ENCODE peak calls at places on chromosomes 4 and X, in five cellular contexts. One of them, this sample, is unnamed. For H3K4me1, the result is how much of the 10 kb centered on the place peaks cover.

GRCh38 chr4:182600836-182601235 is 316.4 kb downstream of the DCTD start:
- DNase-seq in left lung: no peak
- DNase-seq in thyroid gland: no peak
- DNase-seq in hepatocyte: no peak
- DNase-seq in PC-3: no peak
- DNase-seq in this sample: no peak

GRCh38 chr4:99033956-99034355 is 38.4 kb downstream of the METAP1 start:
- DNase-seq in PC-3: no peak
- DNase-seq in left lung: no peak
- DNase-seq in hepatocyte: no peak
- DNase-seq in thyroid gland: no peak
- DNase-seq in this sample: no peak

GRCh38 chr4:35771571-35771970 is 472.7 kb downstream of the ARAP2 start:
- DNase-seq in thyroid gland: no peak
- DNase-seq in hepatocyte: no peak
- DNase-seq in PC-3: no peak
- DNase-seq in left lung: no peak
- DNase-seq in this sample: no peak

GRCh38 chr4:70603856-70604255 is 11.8 kb downstream of the AMBN start:
- DNase-seq in PC-3: no peak
- DNase-seq in left lung: no peak
- DNase-seq in hepatocyte: no peak
- DNase-seq in thyroid gland: no peak
- DNase-seq in this sample: no peak

GRCh38 chrX:112067601-112068000 is 15.0 kb downstream of the TRPC5 start:
- DNase-seq in PC-3: no peak
- DNase-seq in thyroid gland: peak
- DNase-seq in hepatocyte: no peak
- DNase-seq in left lung: no peak
- DNase-seq in this sample: no peak

GRCh38 chr4:111556141-111556781 is 589.0 kb upstream of the FAM241A start:
- DNase-seq in left lung: no peak
- DNase-seq in hepatocyte: no peak
- DNase-seq in PC-3: no peak
- DNase-seq in thyroid gland: no peak
- DNase-seq in this sample: no peak

GRCh38 chr4:183384983-183385382 is 59.5 kb upstream of the CDKN2AIP start:
- DNase-seq in thyroid gland: no peak
- DNase-seq in hepatocyte: no peak
- DNase-seq in left lung: no peak
- DNase-seq in PC-3: no peak
- DNase-seq in this sample: no peak

GRCh38 chr4:76620723-76621463 is 185.9 kb downstream of the SHROOM3 start:
- DNase-seq in hepatocyte: peak
- DNase-seq in thyroid gland: no peak
- DNase-seq in PC-3: no peak
- DNase-seq in left lung: no peak
- DNase-seq in this sample: no peak

GRCh38 chrX:10103023-10103422 is 53.8 kb upstream of the CLCN4 start:
- DNase-seq in PC-3: no peak
- DNase-seq in left lung: no peak
- DNase-seq in thyroid gland: peak
- DNase-seq in hepatocyte: no peak
- DNase-seq in this sample: no peak

GRCh38 chr4:6272863-6273660 is 3.4 kb downstream of the WFS1 start:
- DNase-seq in thyroid gland: peak
- DNase-seq in hepatocyte: peak
- DNase-seq in PC-3: peak
- DNase-seq in left lung: peak
- DNase-seq in this sample: peak

GRCh38 chrX:67574696-67575095 is 30.9 kb downstream of the AR start:
- DNase-seq in left lung: no peak
- DNase-seq in thyroid gland: no peak
- DNase-seq in PC-3: no peak
- DNase-seq in hepatocyte: no peak
- DNase-seq in this sample: no peak

GRCh38 chrX:106039920-106040319 is 1.4 kb upstream of the SERPINA7 start:
- DNase-seq in left lung: no peak
- DNase-seq in hepatocyte: peak
- DNase-seq in thyroid gland: no peak
- DNase-seq in PC-3: peak
- DNase-seq in this sample: no peak

GRCh38 chr4:101114936-101115372 is 232.4 kb downstream of the PPP3CA start:
- DNase-seq in PC-3: peak
- DNase-seq in left lung: no peak
- DNase-seq in thyroid gland: no peak
- DNase-seq in hepatocyte: peak
- DNase-seq in this sample: no peak

GRCh38 chr4:182143822-182144620 is 99.2 kb upstream of the TENM3 start:
- DNase-seq in left lung: peak
- DNase-seq in thyroid gland: peak
- DNase-seq in hepatocyte: peak
- DNase-seq in PC-3: peak
- DNase-seq in this sample: no peak

GRCh38 chr4:17535906-17536305 is 20.9 kb downstream of the CLRN2 start:
- DNase-seq in PC-3: no peak
- DNase-seq in hepatocyte: no peak
- DNase-seq in thyroid gland: no peak
- DNase-seq in left lung: no peak
- DNase-seq in this sample: no peak

GRCh38 chrX:107825698-107826285 is at the start of gene MID2:
- DNase-seq in left lung: peak
- DNase-seq in thyroid gland: peak
- DNase-seq in hepatocyte: peak
- DNase-seq in PC-3: peak
- DNase-seq in this sample: peak

GRCh38 chr4:45033676-45034410 is 307.5 kb upstream of the GNPDA2 start:
- DNase-seq in left lung: no peak
- DNase-seq in PC-3: no peak
- DNase-seq in hepatocyte: no peak
- DNase-seq in thyroid gland: no peak
- DNase-seq in this sample: peak

GRCh38 chrX:43640481-43640880 is 15.6 kb upstream of the MAOA start:
- DNase-seq in PC-3: no peak
- DNase-seq in left lung: no peak
- DNase-seq in thyroid gland: no peak
- DNase-seq in hepatocyte: no peak
- DNase-seq in this sample: no peak

GRCh38 chr4:9918475-9918874 is 102.8 kb downstream of the SLC2A9 start:
- DNase-seq in thyroid gland: no peak
- DNase-seq in hepatocyte: no peak
- DNase-seq in PC-3: no peak
- DNase-seq in left lung: no peak
- DNase-seq in this sample: no peak

GRCh38 chrX:41184312-41184711 is 99.1 kb downstream of the USP9X start:
- DNase-seq in left lung: no peak
- DNase-seq in hepatocyte: no peak
- DNase-seq in PC-3: no peak
- DNase-seq in thyroid gland: no peak
- DNase-seq in this sample: no peak

GRCh38 chr4:162803378-162803777 is 363.3 kb downstream of the NAF1 start:
- DNase-seq in hepatocyte: no peak
- DNase-seq in thyroid gland: no peak
- DNase-seq in left lung: no peak
- DNase-seq in PC-3: no peak
- DNase-seq in this sample: no peak

GRCh38 chrX:132187451-132187850 is 31.8 kb downstream of the RAP2C start:
- DNase-seq in left lung: no peak
- DNase-seq in hepatocyte: no peak
- DNase-seq in PC-3: no peak
- DNase-seq in thyroid gland: no peak
- DNase-seq in this sample: no peak

GRCh38 chr4:104979083-104979760 is 167.5 kb upstream of the TET2 start:
- DNase-seq in PC-3: no peak
- DNase-seq in hepatocyte: no peak
- DNase-seq in thyroid gland: no peak
- DNase-seq in left lung: no peak
- DNase-seq in this sample: no peak

GRCh38 chr4:104064650-104065577 is 345.1 kb upstream of the TACR3 start:
- DNase-seq in hepatocyte: peak
- DNase-seq in left lung: no peak
- DNase-seq in PC-3: peak
- DNase-seq in thyroid gland: peak
- DNase-seq in this sample: peak

GRCh38 chrX:135396566-135396965 is 25.2 kb upstream of the SMIM10L2A start:
- DNase-seq in thyroid gland: no peak
- DNase-seq in left lung: no peak
- DNase-seq in PC-3: no peak
- DNase-seq in hepatocyte: no peak
- DNase-seq in this sample: no peak

GRCh38 chr4:139814285-139815015 is 148.8 kb downstream of the MGST2 start:
- DNase-seq in PC-3: no peak
- DNase-seq in left lung: no peak
- DNase-seq in hepatocyte: no peak
- DNase-seq in thyroid gland: no peak
- DNase-seq in this sample: peak

GRCh38 chrX:49846545-49846944 is 17.4 kb downstream of the PAGE4 start:
- DNase-seq in PC-3: no peak
- DNase-seq in hepatocyte: no peak
- DNase-seq in left lung: no peak
- DNase-seq in thyroid gland: no peak
- DNase-seq in this sample: no peak

GRCh38 chr4:1852904-1853623 is 2.9 kb downstream of the LETM1 start:
- DNase-seq in left lung: peak
- DNase-seq in PC-3: no peak
- DNase-seq in hepatocyte: no peak
- DNase-seq in thyroid gland: no peak
- DNase-seq in this sample: no peak
- H3K27ac ChIP-seq in left lung: no peak
- H3K27ac ChIP-seq in PC-3: no peak
- H3K27ac ChIP-seq in hepatocyte: no peak
- H3K27ac ChIP-seq in thyroid gland: no peak
- H3K27ac ChIP-seq in this sample: no peak

DNA sequence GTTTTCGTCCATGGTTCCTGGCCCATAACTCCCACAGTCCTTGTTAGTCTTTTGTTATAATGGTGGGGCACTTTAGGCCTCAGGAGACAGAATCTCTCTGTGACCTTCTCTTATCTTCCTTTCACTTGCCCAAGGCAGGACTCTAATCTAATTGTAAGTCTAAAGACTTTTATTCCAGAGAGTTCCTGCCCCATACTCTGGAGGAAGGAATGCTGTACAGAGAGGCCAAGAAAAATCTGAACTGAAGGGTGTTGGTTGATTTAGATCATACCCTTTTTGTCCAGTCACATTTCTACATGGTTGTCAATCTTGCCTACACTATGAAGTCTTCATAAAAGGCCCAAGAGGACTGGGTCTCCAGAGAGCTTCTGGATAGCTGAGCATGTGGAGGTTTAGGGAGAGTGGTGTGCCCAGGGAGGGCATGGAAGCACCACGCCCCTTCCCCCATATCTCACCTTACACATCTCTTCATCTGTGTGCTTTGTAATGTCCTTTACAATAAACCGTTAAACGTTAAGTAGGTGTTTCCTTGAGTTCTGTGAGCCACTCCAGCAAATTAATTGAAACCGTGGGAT is 84.5 kb downstream of the AFF1 start:
- DNase-seq in hepatocyte: no peak
- DNase-seq in PC-3: no peak
- DNase-seq in thyroid gland: no peak
- DNase-seq in left lung: no peak
- DNase-seq in this sample: no peak
- H3K4me1 ChIP-seq in hepatocyte: under half
- H3K4me1 ChIP-seq in PC-3: under half
- H3K4me1 ChIP-seq in thyroid gland: half or more
- H3K4me1 ChIP-seq in left lung: under half
- H3K4me1 ChIP-seq in this sample: half or more

GRCh38 chrX:96591418-96591817 is 93.2 kb upstream of the DIAPH2 start:
- DNase-seq in thyroid gland: no peak
- DNase-seq in left lung: no peak
- DNase-seq in PC-3: no peak
- DNase-seq in hepatocyte: no peak
- DNase-seq in this sample: no peak
- TF ChIP-seq CTCF in thyroid gland: no peak
- TF ChIP-seq CTCF in left lung: no peak
- TF ChIP-seq CTCF in PC-3: no peak
- TF ChIP-seq CTCF in hepatocyte: no peak
- TF ChIP-seq CTCF in this sample: no peak

GRCh38 chr4:189765271-189765670 is 175.4 kb upstream of the FRG1 start:
- DNase-seq in thyroid gland: no peak
- DNase-seq in PC-3: no peak
- DNase-seq in left lung: no peak
- DNase-seq in hepatocyte: no peak
- DNase-seq in this sample: no peak

GRCh38 chr4:189763573-189763972 is 177.1 kb upstream of the FRG1 start:
- DNase-seq in PC-3: no peak
- DNase-seq in left lung: no peak
- DNase-seq in hepatocyte: no peak
- DNase-seq in thyroid gland: no peak
- DNase-seq in this sample: no peak

GRCh38 chr4:189773909-189774308 is 166.8 kb upstream of the FRG1 start:
- DNase-seq in left lung: no peak
- DNase-seq in PC-3: peak
- DNase-seq in hepatocyte: peak
- DNase-seq in thyroid gland: no peak
- DNase-seq in this sample: no peak

GRCh38 chr4:189771696-189772361 is 168.8 kb upstream of the FRG1 start:
- DNase-seq in hepatocyte: no peak
- DNase-seq in PC-3: no peak
- DNase-seq in left lung: no peak
- DNase-seq in thyroid gland: no peak
- DNase-seq in this sample: no peak

GRCh38 chr4:189769131-189769530 is 171.5 kb upstream of the FRG1 start:
- DNase-seq in thyroid gland: no peak
- DNase-seq in left lung: no peak
- DNase-seq in PC-3: no peak
- DNase-seq in hepatocyte: no peak
- DNase-seq in this sample: no peak
- H3K27ac ChIP-seq in thyroid gland: no peak
- H3K27ac ChIP-seq in left lung: no peak
- H3K27ac ChIP-seq in PC-3: no peak
- H3K27ac ChIP-seq in hepatocyte: no peak
- H3K27ac ChIP-seq in this sample: no peak

DNA sequence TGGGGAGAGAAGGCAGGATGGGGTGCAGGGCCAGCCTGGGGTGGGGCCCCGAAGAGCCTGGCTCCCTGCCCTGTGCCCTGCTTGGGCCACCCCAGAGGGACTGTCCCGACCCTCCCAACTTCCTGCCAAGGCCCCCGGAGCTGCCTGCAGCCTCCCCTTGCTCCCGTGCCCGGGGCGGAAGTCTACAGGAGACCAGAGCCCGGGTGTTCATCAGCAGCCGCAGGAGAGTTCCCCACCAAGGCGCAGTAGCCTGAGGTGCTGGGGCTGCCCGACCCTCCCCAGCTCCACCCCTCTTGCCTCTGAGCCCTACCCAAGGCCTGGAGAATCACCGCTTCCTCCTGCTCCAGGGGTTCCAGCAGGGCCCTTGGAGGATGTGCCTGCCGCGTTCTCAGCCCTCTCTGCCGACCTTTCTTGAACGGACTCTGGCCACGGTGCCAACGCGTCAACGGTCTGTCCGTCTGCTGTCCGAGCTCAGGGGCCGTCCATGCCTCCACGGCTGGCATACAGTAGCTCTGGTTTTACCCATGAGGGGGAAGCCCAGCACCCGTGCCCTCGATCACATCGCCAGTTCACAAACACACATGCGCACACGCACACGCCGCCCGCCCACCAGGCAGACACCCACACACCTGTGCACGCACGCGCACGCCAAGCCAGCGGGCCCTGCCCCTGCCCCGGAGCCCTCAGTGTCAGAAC is 36.0 kb upstream of the SPON2 start:
- DNase-seq in PC-3: no peak
- DNase-seq in left lung: peak
- DNase-seq in thyroid gland: peak
- DNase-seq in hepatocyte: no peak
- DNase-seq in this sample: no peak
- H3K4me1 ChIP-seq in PC-3: under half
- H3K4me1 ChIP-seq in left lung: under half
- H3K4me1 ChIP-seq in thyroid gland: half or more
- H3K4me1 ChIP-seq in hepatocyte: under half
- H3K4me1 ChIP-seq in this sample: half or more

This sample was measured in heart right ventricle.